ENCODE peak calls at places on chromosomes 6 and 20, in four cellular contexts. One of them, this sample, is unnamed.

GRCh38 chr6:37576336-37576737 is 76.6 kb upstream of the CCDC167 start:
- DNase-seq in GM13977: no peak
- DNase-seq in progenitor cell of endocrine pancreas: no peak
- DNase-seq in uterus: no peak
- DNase-seq in this sample: no peak

GRCh38 chr20:33684533-33685327 is 1.5 kb downstream of the E2F1 start:
- DNase-seq in progenitor cell of endocrine pancreas: no peak
- DNase-seq in GM13977: no peak
- DNase-seq in uterus: peak
- DNase-seq in this sample: no peak

GRCh38 chr6:157240059-157240959 is 83.0 kb downstream of the TMEM242 start:
- DNase-seq in progenitor cell of endocrine pancreas: peak
- DNase-seq in GM13977: no peak
- DNase-seq in uterus: peak
- DNase-seq in this sample: no peak

GRCh38 chr20:52975024-52975732 is 3.0 kb downstream of the TSHZ2 start:
- DNase-seq in uterus: peak
- DNase-seq in progenitor cell of endocrine pancreas: no peak
- DNase-seq in GM13977: no peak
- DNase-seq in this sample: no peak

GRCh38 chr6:150189176-150189575 is 46.3 kb downstream of the PPP1R14C start:
- DNase-seq in progenitor cell of endocrine pancreas: no peak
- DNase-seq in GM13977: no peak
- DNase-seq in uterus: no peak
- DNase-seq in this sample: no peak

GRCh38 chr6:28081486-28081751 is 1.1 kb downstream of the ZNF165 start:
- DNase-seq in uterus: no peak
- DNase-seq in progenitor cell of endocrine pancreas: no peak
- DNase-seq in GM13977: peak
- DNase-seq in this sample: peak

GRCh38 chr6:16375828-16376227 is 137.4 kb downstream of the GMPR start:
- DNase-seq in progenitor cell of endocrine pancreas: no peak
- DNase-seq in GM13977: no peak
- DNase-seq in uterus: no peak
- DNase-seq in this sample: no peak

GRCh38 chr6:28004350-28005123 is 47.5 kb downstream of the OR2B6 start:
- DNase-seq in uterus: no peak
- DNase-seq in GM13977: no peak
- DNase-seq in progenitor cell of endocrine pancreas: no peak
- DNase-seq in this sample: no peak

GRCh38 chr6:16752206-16752867 is 8.9 kb downstream of the ATXN1 start:
- DNase-seq in uterus: no peak
- DNase-seq in GM13977: no peak
- DNase-seq in progenitor cell of endocrine pancreas: no peak
- DNase-seq in this sample: no peak

GRCh38 chr6:80527552-80528052 is 421.1 kb downstream of the BCKDHB start:
- DNase-seq in uterus: no peak
- DNase-seq in GM13977: no peak
- DNase-seq in progenitor cell of endocrine pancreas: no peak
- DNase-seq in this sample: no peak

GRCh38 chr6:3252369-3252768 is 6.4 kb upstream of the PSMG4 start:
- DNase-seq in GM13977: no peak
- DNase-seq in progenitor cell of endocrine pancreas: no peak
- DNase-seq in uterus: no peak
- DNase-seq in this sample: no peak

GRCh38 chr20:49970498-49970897 is 12.3 kb upstream of the SNAI1 start:
- DNase-seq in GM13977: no peak
- DNase-seq in progenitor cell of endocrine pancreas: no peak
- DNase-seq in uterus: no peak
- DNase-seq in this sample: no peak

GRCh38 chr6:14542670-14543366 is 425.2 kb downstream of the CD83 start:
- DNase-seq in uterus: no peak
- DNase-seq in progenitor cell of endocrine pancreas: no peak
- DNase-seq in GM13977: peak
- DNase-seq in this sample: peak

GRCh38 chr6:40543776-40544175 is 43.4 kb downstream of the LRFN2 start:
- DNase-seq in GM13977: no peak
- DNase-seq in progenitor cell of endocrine pancreas: no peak
- DNase-seq in uterus: peak
- DNase-seq in this sample: no peak

GRCh38 chr6:16274519-16275229 is 36.3 kb downstream of the GMPR start:
- DNase-seq in GM13977: no peak
- DNase-seq in uterus: no peak
- DNase-seq in progenitor cell of endocrine pancreas: no peak
- DNase-seq in this sample: no peak

GRCh38 chr6:6191476-6191875 is 129.0 kb downstream of the F13A1 start:
- DNase-seq in uterus: no peak
- DNase-seq in GM13977: peak
- DNase-seq in progenitor cell of endocrine pancreas: no peak
- DNase-seq in this sample: no peak

GRCh38 chr6:68040312-68040778 is 594.7 kb upstream of the ADGRB3 start:
- DNase-seq in progenitor cell of endocrine pancreas: no peak
- DNase-seq in GM13977: no peak
- DNase-seq in uterus: no peak
- DNase-seq in this sample: no peak

GRCh38 chr20:48794360-48794759 is 33.4 kb downstream of the PREX1 start:
- DNase-seq in uterus: no peak
- DNase-seq in progenitor cell of endocrine pancreas: no peak
- DNase-seq in GM13977: no peak
- DNase-seq in this sample: no peak

GRCh38 chr20:24735263-24735662 is 213.8 kb upstream of the CST7 start:
- DNase-seq in progenitor cell of endocrine pancreas: no peak
- DNase-seq in uterus: no peak
- DNase-seq in GM13977: no peak
- DNase-seq in this sample: no peak

GRCh38 chr6:111329882-111330633 is 153.0 kb downstream of the REV3L start:
- DNase-seq in progenitor cell of endocrine pancreas: no peak
- DNase-seq in GM13977: peak
- DNase-seq in uterus: no peak
- DNase-seq in this sample: no peak

GRCh38 chr6:101705866-101706265 is 312.4 kb downstream of the GRIK2 start:
- DNase-seq in uterus: no peak
- DNase-seq in progenitor cell of endocrine pancreas: no peak
- DNase-seq in GM13977: no peak
- DNase-seq in this sample: no peak

GRCh38 chr6:112029045-112029822 is 24.7 kb upstream of the CCN6 start:
- DNase-seq in GM13977: peak
- DNase-seq in progenitor cell of endocrine pancreas: peak
- DNase-seq in uterus: peak
- DNase-seq in this sample: peak

GRCh38 chr6:34317172-34317477 is 68.3 kb upstream of the SMIM29 start:
- DNase-seq in GM13977: no peak
- DNase-seq in uterus: no peak
- DNase-seq in progenitor cell of endocrine pancreas: no peak
- DNase-seq in this sample: no peak

GRCh38 chr20:29427201-29428060 is 1830.0 kb upstream of the DEFB115 start:
- DNase-seq in GM13977: no peak
- DNase-seq in uterus: no peak
- DNase-seq in progenitor cell of endocrine pancreas: no peak
- DNase-seq in this sample: no peak

GRCh38 chr20:47191074-47191673 is 165.3 kb downstream of the ZMYND8 start:
- DNase-seq in GM13977: no peak
- DNase-seq in uterus: no peak
- DNase-seq in progenitor cell of endocrine pancreas: no peak
- DNase-seq in this sample: no peak

GRCh38 chr6:8556370-8557018 is 121.1 kb upstream of the SLC35B3 start:
- DNase-seq in progenitor cell of endocrine pancreas: no peak
- DNase-seq in uterus: no peak
- DNase-seq in GM13977: no peak
- DNase-seq in this sample: no peak

GRCh38 chr20:4722571-4722970 is 862 bp downstream of the PRND start:
- DNase-seq in uterus: no peak
- DNase-seq in GM13977: no peak
- DNase-seq in progenitor cell of endocrine pancreas: no peak
- DNase-seq in this sample: no peak

GRCh38 chr6:15444081-15444731 is 198.3 kb downstream of the JARID2 start:
- DNase-seq in GM13977: no peak
- DNase-seq in uterus: no peak
- DNase-seq in progenitor cell of endocrine pancreas: no peak
- DNase-seq in this sample: no peak

GRCh38 chr6:113873043-113873667 is 16.0 kb downstream of the MARCKS start:
- DNase-seq in progenitor cell of endocrine pancreas: no peak
- DNase-seq in GM13977: no peak
- DNase-seq in uterus: peak
- DNase-seq in this sample: peak

GRCh38 chr20:56826306-56826970 is 197.3 kb downstream of the TFAP2C start:
- DNase-seq in uterus: peak
- DNase-seq in GM13977: no peak
- DNase-seq in progenitor cell of endocrine pancreas: no peak
- DNase-seq in this sample: no peak

GRCh38 chr6:130362128-130362527 is 3.7 kb upstream of the TMEM200A start:
- DNase-seq in uterus: no peak
- DNase-seq in progenitor cell of endocrine pancreas: peak
- DNase-seq in GM13977: no peak
- DNase-seq in this sample: no peak

GRCh38 chr6:128117916-128118315 is 217.1 kb upstream of the THEMIS start:
- DNase-seq in progenitor cell of endocrine pancreas: no peak
- DNase-seq in GM13977: no peak
- DNase-seq in uterus: no peak
- DNase-seq in this sample: no peak

GRCh38 chr6:147099974-147100373 is 104.2 kb upstream of the STXBP5 start:
- DNase-seq in GM13977: no peak
- DNase-seq in uterus: no peak
- DNase-seq in progenitor cell of endocrine pancreas: no peak
- DNase-seq in this sample: no peak

GRCh38 chr20:10177326-10177725 is 41.3 kb upstream of the SNAP25 start:
- DNase-seq in progenitor cell of endocrine pancreas: no peak
- DNase-seq in GM13977: no peak
- DNase-seq in uterus: no peak
- DNase-seq in this sample: no peak

GRCh38 chr6:149028767-149029405 is 282.1 kb downstream of the UST start:
- DNase-seq in GM13977: peak
- DNase-seq in uterus: peak
- DNase-seq in progenitor cell of endocrine pancreas: peak
- DNase-seq in this sample: peak

GRCh38 chr20:63704749-63705117 is 3.0 kb downstream of the ARFRP1 start:
- DNase-seq in uterus: no peak
- DNase-seq in progenitor cell of endocrine pancreas: no peak
- DNase-seq in GM13977: no peak
- DNase-seq in this sample: peak

GRCh38 chr6:87807423-87807978 is 105.5 kb upstream of the AKIRIN2 start:
- DNase-seq in uterus: no peak
- DNase-seq in GM13977: peak
- DNase-seq in progenitor cell of endocrine pancreas: no peak
- DNase-seq in this sample: peak

GRCh38 chr20:24696396-24696795 is 227.0 kb downstream of the SYNDIG1 start:
- DNase-seq in progenitor cell of endocrine pancreas: no peak
- DNase-seq in GM13977: no peak
- DNase-seq in uterus: no peak
- DNase-seq in this sample: no peak

GRCh38 chr6:99491159-99491558 is 24.1 kb downstream of the USP45 start:
- DNase-seq in progenitor cell of endocrine pancreas: no peak
- DNase-seq in uterus: no peak
- DNase-seq in GM13977: no peak
- DNase-seq in this sample: no peak
- TF ChIP-seq CTCF in progenitor cell of endocrine pancreas: no peak
- TF ChIP-seq CTCF in uterus: no peak
- TF ChIP-seq CTCF in GM13977: no peak
- TF ChIP-seq CTCF in this sample: no peak

GRCh38 chr6:65979120-65979519 is 272.1 kb upstream of the EYS start:
- DNase-seq in uterus: no peak
- DNase-seq in GM13977: no peak
- DNase-seq in progenitor cell of endocrine pancreas: no peak
- DNase-seq in this sample: no peak
- TF ChIP-seq CTCF in uterus: no peak
- TF ChIP-seq CTCF in GM13977: no peak
- TF ChIP-seq CTCF in progenitor cell of endocrine pancreas: no peak
- TF ChIP-seq CTCF in this sample: no peak

DNA sequence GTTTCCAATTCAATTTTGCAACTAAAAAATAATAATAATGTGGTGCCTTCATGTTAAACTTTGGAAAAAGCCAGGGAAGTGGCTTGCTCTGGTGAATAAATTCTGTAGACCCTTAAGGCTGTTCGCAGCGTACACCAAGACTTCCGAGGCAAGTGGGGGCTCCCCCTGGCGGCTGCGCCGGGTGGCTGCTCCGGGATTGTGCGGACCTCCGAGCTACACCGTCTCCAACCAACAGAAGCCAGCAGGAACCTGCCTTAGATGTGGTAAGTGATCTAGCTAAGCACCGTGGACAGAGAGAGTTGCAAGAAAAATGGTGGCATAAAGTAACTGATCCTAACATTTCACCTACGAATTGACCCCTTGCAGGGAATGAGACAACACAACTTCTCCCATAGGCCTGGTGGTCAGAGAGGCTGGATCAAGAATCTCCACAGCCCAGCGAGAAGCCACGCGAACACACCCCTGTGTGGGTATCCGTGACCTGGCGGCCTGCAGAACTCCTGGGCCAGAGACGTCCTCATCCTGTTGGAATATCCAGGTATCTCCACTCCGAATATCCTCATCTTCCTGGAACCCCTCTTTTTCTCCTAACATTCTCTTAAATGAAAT is 69.6 kb downstream of the TBXT start:
- DNase-seq in uterus: peak
- DNase-seq in GM13977: peak
- DNase-seq in progenitor cell of endocrine pancreas: peak
- DNase-seq in this sample: peak
- TF ChIP-seq CTCF in uterus: peak
- TF ChIP-seq CTCF in GM13977: peak
- TF ChIP-seq CTCF in progenitor cell of endocrine pancreas: peak
- TF ChIP-seq CTCF in this sample: peak

GRCh38 chr20:3037654-3038053 is 5.8 kb upstream of the GNRH2 start:
- DNase-seq in progenitor cell of endocrine pancreas: no peak
- DNase-seq in uterus: no peak
- DNase-seq in GM13977: no peak
- DNase-seq in this sample: no peak
- TF ChIP-seq CTCF in progenitor cell of endocrine pancreas: no peak
- TF ChIP-seq CTCF in uterus: no peak
- TF ChIP-seq CTCF in GM13977: no peak
- TF ChIP-seq CTCF in this sample: no peak

GRCh38 chr20:59747671-59748515 is 143.6 kb downstream of the PHACTR3 start:
- DNase-seq in GM13977: no peak
- DNase-seq in progenitor cell of endocrine pancreas: no peak
- DNase-seq in uterus: no peak
- DNase-seq in this sample: no peak
- TF ChIP-seq CTCF in GM13977: no peak
- TF ChIP-seq CTCF in progenitor cell of endocrine pancreas: no peak
- TF ChIP-seq CTCF in uterus: no peak
- TF ChIP-seq CTCF in this sample: no peak

GRCh38 chr6:43800746-43801488 is 30.9 kb downstream of the VEGFA start:
- DNase-seq in uterus: no peak
- DNase-seq in progenitor cell of endocrine pancreas: no peak
- DNase-seq in GM13977: no peak
- DNase-seq in this sample: no peak
- TF ChIP-seq CTCF in uterus: no peak
- TF ChIP-seq CTCF in progenitor cell of endocrine pancreas: peak
- TF ChIP-seq CTCF in GM13977: no peak
- TF ChIP-seq CTCF in this sample: no peak

This sample was measured in B cell.